ENCODE peak calls at places on chromosome 21, in ten cellular contexts. L, N, X, T, E, H, V, P, J and I are unnamed samples. For H3K36me3, the result is how much of the 10 kb centered on the place peaks cover.

GRCh38 chr21:27423906-27424595 is 457.2 kb upstream of the ADAMTS5 start:
- DNase-seq in L (no peak), N (no peak), X (no peak), T (no peak), E (no peak), H (no peak), V (no peak), P (no peak), J (no peak), I (no peak)

GRCh38 chr21:41419921-41420862 is 5.8 kb upstream of the MX1 start:
- DNase-seq in L (peak), N (peak), X (peak), T (peak), E (peak), H (peak), V (peak), P (peak), J (peak), I (peak)

GRCh38 chr21:17044696-17045095 is 468.1 kb upstream of the CXADR start:
- DNase-seq in L (no peak), N (no peak), X (no peak), T (no peak), E (no peak), H (no peak), V (no peak), P (no peak), J (no peak), I (no peak)

GRCh38 chr21:43195131-43196021 is 26.6 kb downstream of the CRYAA start:
- DNase-seq in L (no peak), N (peak), X (peak), T (no peak), E (no peak), H (peak), V (peak), P (no peak), J (no peak), I (no peak)

GRCh38 chr21:42401164-42401563 is 2.5 kb upstream of the UBASH3A start:
- DNase-seq in L (no peak), N (no peak), X (no peak), T (no peak), E (no peak), H (no peak), V (no peak), P (no peak), J (no peak), I (no peak)

GRCh38 chr21:44589586-44590305 is 2.6 kb downstream of the KRTAP10-6 start:
- DNase-seq in L (no peak), N (peak), X (no peak), T (no peak), E (no peak), H (peak), V (peak), P (no peak), J (no peak), I (no peak)

GRCh38 chr21:32955307-32955937 is 70.3 kb upstream of the OLIG2 start:
- DNase-seq in L (no peak), N (no peak), X (no peak), T (no peak), E (no peak), H (no peak), V (no peak), P (no peak), J (peak), I (no peak)

GRCh38 chr21:43308101-43308500 is 118.8 kb downstream of the SIK1 start:
- DNase-seq in L (no peak), N (peak), X (no peak), T (peak), E (no peak), H (no peak), V (no peak), P (no peak), J (no peak), I (no peak)

GRCh38 chr21:46550511-46550941 is 54.4 kb downstream of the S100B start:
- DNase-seq in L (no peak), N (no peak), X (no peak), T (no peak), E (no peak), H (no peak), V (peak), P (no peak), J (no peak), I (no peak)

GRCh38 chr21:31371715-31372114 is 27.7 kb upstream of the TIAM1 start:
- DNase-seq in L (no peak), N (no peak), X (no peak), T (no peak), E (no peak), H (no peak), V (no peak), P (no peak), J (no peak), I (no peak)

DNA sequence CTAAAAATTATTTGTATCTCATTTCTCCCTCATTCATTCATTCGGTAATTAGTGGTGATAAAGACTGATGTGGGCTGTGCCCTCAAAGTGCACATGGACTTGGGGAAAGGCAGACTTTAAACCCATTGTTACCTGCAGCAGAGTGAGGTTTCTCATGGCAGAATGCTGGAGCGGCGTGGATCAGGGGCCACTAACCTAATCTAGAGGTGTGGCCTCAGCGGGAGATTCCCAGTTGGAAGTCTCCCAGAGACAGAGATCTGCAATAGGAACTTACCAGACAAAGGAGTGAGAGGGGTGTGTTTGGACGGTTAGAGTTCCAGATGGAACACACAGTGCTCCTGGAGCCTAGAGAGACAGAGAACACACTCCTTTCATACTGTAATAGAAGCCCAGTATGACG is 73.5 kb downstream of the VPS26C start:
- DNase-seq in L (no peak), N (no peak), X (no peak), T (no peak), E (no peak), H (peak), V (no peak), P (no peak), J (no peak), I (no peak)
- H3K36me3 ChIP-seq in L (under half), N (half or more), X (half or more), T (half or more), E (under half), H (under half), V (half or more), P (under half), J (under half), I (under half)

DNA sequence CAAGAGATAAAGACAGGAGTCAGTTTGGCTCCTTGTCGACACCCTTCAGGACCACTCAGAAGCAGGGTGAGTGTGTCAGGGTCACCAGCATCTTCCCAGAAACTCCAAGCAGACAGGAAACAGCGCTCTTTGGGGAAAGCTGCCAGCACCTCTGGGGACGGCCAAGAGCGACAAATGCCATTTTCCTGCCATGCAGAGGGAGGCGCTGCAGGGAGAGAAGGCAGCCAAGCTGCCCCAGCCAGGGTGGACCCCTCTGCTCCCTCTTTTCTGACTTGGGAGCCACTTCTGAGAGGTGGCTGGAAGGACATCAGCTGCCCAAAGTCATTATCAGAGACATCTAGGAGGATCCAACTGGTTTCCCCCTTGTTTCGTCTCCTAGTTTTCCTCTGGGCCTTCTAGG is 29.0 kb downstream of the SIM2 start:
- DNase-seq in L (no peak), N (no peak), X (no peak), T (no peak), E (no peak), H (peak), V (no peak), P (no peak), J (peak), I (no peak)
- TF ChIP-seq CTCF in L (no peak), N (no peak), X (no peak), T (no peak), E (peak), H (no peak), V (no peak), P (no peak), J (peak), I (no peak)

GRCh38 chr21:37563641-37564340 is 197.2 kb downstream of the DYRK1A start:
- DNase-seq in L (peak), N (peak), X (peak), T (peak), E (peak), H (peak), V (peak), P (peak), J (peak), I (peak)

GRCh38 chr21:37561506-37561905 is 194.9 kb downstream of the DYRK1A start:
- DNase-seq in L (no peak), N (no peak), X (no peak), T (no peak), E (no peak), H (no peak), V (no peak), P (no peak), J (no peak), I (no peak)

GRCh38 chr21:37562920-37563640 is 196.5 kb downstream of the DYRK1A start:
- DNase-seq in L (no peak), N (no peak), X (peak), T (peak), E (no peak), H (peak), V (no peak), P (peak), J (no peak), I (no peak)

GRCh38 chr21:37560385-37560784 is 193.8 kb downstream of the DYRK1A start:
- DNase-seq in L (no peak), N (no peak), X (peak), T (no peak), E (no peak), H (no peak), V (no peak), P (no peak), J (no peak), I (no peak)

DNA sequence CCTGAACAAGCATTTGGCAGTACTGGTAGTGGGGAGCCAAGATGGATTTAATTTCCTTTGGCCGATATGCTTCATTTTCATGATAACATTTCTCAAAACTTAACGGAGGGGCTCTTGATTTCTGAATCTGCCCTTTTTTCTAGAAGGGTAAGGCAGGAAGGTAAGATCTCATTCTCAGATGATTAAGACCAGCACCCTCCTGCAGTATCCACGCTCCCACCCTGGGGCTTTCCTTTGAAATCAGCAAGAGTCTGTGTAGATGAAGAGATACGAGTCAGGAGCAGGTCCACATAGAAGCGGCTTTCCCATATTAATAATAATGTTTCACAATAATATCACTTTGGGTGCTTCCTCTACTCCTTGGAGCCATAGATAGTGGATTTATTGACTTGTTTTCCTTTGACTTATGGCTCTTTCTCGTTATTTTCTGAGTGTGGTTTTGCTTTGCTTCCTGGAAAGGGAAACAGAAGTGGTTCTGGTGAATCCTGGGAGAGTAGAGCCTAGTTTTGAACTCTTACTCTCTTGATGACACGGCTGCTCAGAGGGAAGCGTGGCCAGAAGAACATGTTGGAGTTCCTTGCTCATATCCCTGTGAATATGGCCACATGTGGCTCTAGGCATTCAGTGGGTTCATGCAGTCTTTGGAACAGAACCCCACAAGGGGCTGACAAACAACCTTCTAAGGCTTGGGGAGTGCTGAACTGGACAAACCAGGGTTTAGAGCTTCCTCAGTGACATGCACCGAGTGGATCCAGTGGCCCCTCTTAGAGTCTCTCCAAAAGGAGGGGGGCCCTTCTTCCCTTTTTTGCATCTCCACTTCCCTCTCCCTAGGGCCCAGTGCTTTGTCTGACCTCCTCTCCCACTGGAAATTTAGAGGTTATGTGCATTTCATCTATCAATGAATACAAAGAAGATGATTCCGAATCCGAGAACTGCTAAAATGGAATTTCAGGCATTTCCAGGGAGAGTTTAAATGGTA is 195.7 kb downstream of the DYRK1A start:
- DNase-seq in L (no peak), N (no peak), X (no peak), T (no peak), E (no peak), H (no peak), V (no peak), P (no peak), J (no peak), I (no peak)
- H3K4me3 ChIP-seq in L (no peak), N (no peak), X (no peak), T (no peak), E (no peak), H (no peak), V (no peak), P (no peak), J (no peak), I (no peak)

DNA sequence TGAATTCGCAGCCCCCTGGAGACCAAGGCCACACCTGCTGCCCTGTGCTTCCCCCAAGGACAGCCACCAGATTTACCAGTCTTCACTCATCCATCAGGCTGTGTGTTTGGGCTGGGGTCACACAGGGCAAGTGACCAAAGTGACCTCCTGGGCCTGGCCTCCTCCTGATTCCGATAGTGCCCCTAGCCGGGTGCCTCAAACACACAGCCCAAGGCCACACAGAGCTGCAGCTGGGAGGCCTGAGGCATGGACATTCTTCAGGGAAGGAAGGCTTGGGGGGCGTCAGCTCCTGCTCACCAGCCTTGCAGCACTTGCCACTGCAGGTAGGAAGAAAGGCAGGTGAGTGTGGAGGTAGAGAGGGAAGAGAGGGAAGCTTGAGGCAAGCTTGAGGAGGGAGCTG is 181.3 kb downstream of the RUNX1 start:
- DNase-seq in L (no peak), N (no peak), X (no peak), T (no peak), E (no peak), H (no peak), V (no peak), P (no peak), J (no peak), I (no peak)
- H3K36me3 ChIP-seq in L (under half), N (under half), X (under half), T (half or more), E (under half), H (under half), V (under half), P (under half), J (under half), I (under half)